ENCODE peak calls at places on chromosomes 3 and 15, in eight cellular contexts. A, T, O, Q, D, N, X and Y are unnamed samples.

GRCh38 chr3:133377396-133377795 is 22.5 kb upstream of the BFSP2 start:
- DNase-seq in A (no peak), O (peak), T (peak), D (peak), Q (peak), X (no peak), N (no peak), Y (peak)

GRCh38 chr3:173045770-173046382 is 95.2 kb downstream of the SPATA16 start:
- DNase-seq in T (no peak), Q (peak), N (no peak), A (no peak), D (no peak), O (no peak), X (no peak), Y (no peak)

GRCh38 chr3:177516130-177517011 is 319.1 kb upstream of the TBL1XR1 start:
- DNase-seq in D (no peak), A (no peak), O (no peak), N (peak), X (no peak), T (peak), Q (peak), Y (no peak)

GRCh38 chr3:70049761-70050160 is 50.2 kb downstream of the SAMMSON start:
- DNase-seq in N (no peak), O (no peak), D (no peak), A (peak), T (no peak), Q (peak), X (no peak), Y (no peak)

GRCh38 chr3:13170317-13170716 is 97.1 kb upstream of the IQSEC1 start:
- DNase-seq in T (no peak), D (no peak), Q (no peak), A (no peak), N (no peak), X (no peak), O (no peak), Y (no peak)

GRCh38 chr3:152899306-152899705 is 64.4 kb downstream of the P2RY1 start:
- DNase-seq in Q (no peak), D (peak), T (no peak), A (no peak), O (no peak), X (no peak), N (no peak), Y (no peak)

GRCh38 chr3:69273895-69274294 is 112.0 kb downstream of the FRMD4B start:
- DNase-seq in N (no peak), O (no peak), A (no peak), X (no peak), D (no peak), Q (no peak), T (no peak), Y (no peak)

GRCh38 chr3:151955356-151955755 is 81.9 kb downstream of the SUCNR1 start:
- DNase-seq in O (no peak), Q (no peak), T (no peak), X (no peak), A (no peak), D (no peak), N (no peak), Y (no peak)

GRCh38 chr3:87461443-87461842 is 185.1 kb upstream of the POU1F1 start:
- DNase-seq in D (no peak), O (no peak), T (no peak), X (no peak), N (no peak), A (no peak), Q (no peak), Y (no peak)

GRCh38 chr3:178097576-178097975 is 438.7 kb upstream of the KCNMB2 start:
- DNase-seq in A (no peak), X (no peak), N (no peak), D (no peak), Q (peak), O (no peak), T (no peak), Y (no peak)

GRCh38 chr3:17478673-17479072 is 263.8 kb downstream of the TBC1D5 start:
- DNase-seq in D (no peak), Q (peak), T (peak), X (no peak), O (no peak), A (peak), N (no peak), Y (no peak)

GRCh38 chr3:159600291-159600690 is 388.3 kb upstream of the IL12A start:
- DNase-seq in A (no peak), D (no peak), O (no peak), N (no peak), X (no peak), T (no peak), Q (no peak), Y (no peak)

GRCh38 chr3:11199902-11200678 is 45.8 kb downstream of the HRH1 start:
- DNase-seq in D (no peak), T (no peak), X (no peak), N (no peak), O (no peak), A (no peak), Q (peak), Y (no peak)

GRCh38 chr15:89070197-89071124 is 17.8 kb upstream of the ABHD2 start:
- DNase-seq in T (no peak), N (no peak), Q (no peak), O (peak), X (no peak), A (no peak), D (no peak), Y (no peak)

GRCh38 chr3:111072016-111072891 is 638 bp downstream of the NECTIN3 start:
- DNase-seq in T (no peak), Q (peak), X (no peak), A (peak), O (peak), N (peak), D (peak), Y (no peak)

GRCh38 chr3:155154255-155154654 is 74.1 kb downstream of the MME start:
- DNase-seq in T (no peak), N (no peak), Q (peak), X (no peak), O (no peak), A (no peak), D (no peak), Y (no peak)

GRCh38 chr3:194339356-194339755 is 11.8 kb downstream of the CPN2 start:
- DNase-seq in A (no peak), T (no peak), Q (no peak), D (no peak), X (no peak), N (peak), O (no peak), Y (no peak)

GRCh38 chr3:124558898-124559649 is 171.2 kb upstream of the UMPS start:
- DNase-seq in N (no peak), A (peak), D (peak), T (peak), Q (peak), O (peak), X (no peak), Y (no peak)

GRCh38 chr15:65163041-65163440 is 22.1 kb downstream of the CLPX start:
- DNase-seq in T (no peak), D (no peak), A (no peak), X (no peak), O (no peak), Q (peak), N (no peak), Y (no peak)

GRCh38 chr15:46280753-46281521 is 646.1 kb downstream of the SQOR start:
- DNase-seq in N (peak), A (no peak), Q (peak), X (no peak), T (no peak), D (peak), O (no peak), Y (no peak)

GRCh38 chr3:128541246-128541645 is 48.2 kb upstream of the GATA2 start:
- DNase-seq in N (no peak), D (no peak), X (no peak), O (no peak), T (no peak), Q (no peak), A (no peak), Y (no peak)

GRCh38 chr3:18079739-18080138 is 337.3 kb upstream of the TBC1D5 start:
- DNase-seq in O (no peak), T (no peak), D (no peak), N (no peak), X (no peak), Q (peak), A (no peak), Y (no peak)

GRCh38 chr15:63791236-63791635 is 42.5 kb downstream of the HERC1 start:
- DNase-seq in X (no peak), Q (peak), O (no peak), D (no peak), N (no peak), T (no peak), A (no peak), Y (no peak)

GRCh38 chr3:4570840-4571621 is 77.9 kb downstream of the ITPR1 start:
- DNase-seq in O (peak), Q (no peak), D (no peak), X (no peak), N (no peak), A (no peak), T (no peak), Y (no peak)

GRCh38 chr15:66751579-66751978 is 49.5 kb downstream of the SMAD6 start:
- DNase-seq in X (no peak), O (no peak), A (no peak), Q (peak), D (no peak), T (no peak), N (no peak), Y (no peak)

GRCh38 chr3:13579089-13579488 is 30.2 kb downstream of the FBLN2 start:
- DNase-seq in A (no peak), X (no peak), N (no peak), O (no peak), Q (peak), D (no peak), T (no peak), Y (no peak)

GRCh38 chr15:88208305-88208704 is 48.2 kb downstream of the NTRK3 start:
- DNase-seq in O (no peak), T (no peak), A (no peak), D (no peak), N (no peak), Q (no peak), X (no peak), Y (no peak)